ENCODE peak calls at places on chromosomes 5 and 9, in nine cellular contexts. H is heart left ventricle; L is naive thymus-derived CD8-positive, alpha-beta T cell; N is nucleus accumbens; G is dermis microvascular lymphatic vessel endothelial cell; U is stimulated activated CD8-positive, alpha-beta memory T cell treated with anti-CD3 and anti-CD28 coated beads, Interleukin-15, amount 100 ng/mL, for 24 hours; C is M059J; Q is HT-29; K is Caki2. P is an unnamed sample.

GRCh38 chr5:180115326-180116076 is 43.9 kb upstream of the RNF130 start:
- DNase-seq in K (no peak), H (no peak), N (no peak), U (no peak), L (no peak), Q (no peak), C (no peak), G (no peak), P (no peak)

GRCh38 chr9:20016611-20017010 is 227.8 kb upstream of the SLC24A2 start:
- DNase-seq in K (no peak), L (no peak), Q (no peak), C (no peak), H (no peak), G (no peak), N (no peak), U (no peak), P (no peak)

GRCh38 chr5:124744170-124744911 is 2.1 kb downstream of the ZNF608 start:
- DNase-seq in N (no peak), L (no peak), Q (peak; percentile 67), U (no peak), G (peak; percentile 44), K (peak; percentile 58), H (peak; percentile 63), C (peak; percentile 71), P (peak; percentile 77)

GRCh38 chr9:114798793-114799427 is 6.9 kb downstream of the TNFSF15 start:
- DNase-seq in G (no peak), C (no peak), N (no peak), K (no peak), Q (no peak), U (no peak), L (no peak), H (no peak), P (no peak)

GRCh38 chr5:149094996-149095395 is 32.1 kb upstream of the SH3TC2 start:
- DNase-seq in K (no peak), G (no peak), Q (no peak), U (no peak), C (peak; percentile 29), H (no peak), N (no peak), L (no peak), P (no peak)

GRCh38 chr5:123091258-123091987 is 2.4 kb downstream of the PRDM6 start:
- DNase-seq in Q (no peak), U (no peak), N (no peak), K (no peak), H (no peak), G (no peak), L (no peak), C (no peak), P (no peak)

GRCh38 chr5:65329266-65329665 is 152.5 kb downstream of the ADAMTS6 start:
- DNase-seq in L (no peak), G (peak; percentile 66), K (no peak), U (no peak), Q (no peak), N (no peak), C (no peak), H (no peak), P (no peak)

GRCh38 chr5:149627070-149627469 is 45.8 kb downstream of the ARHGEF37 start:
- DNase-seq in N (no peak), H (no peak), Q (no peak), L (no peak), K (no peak), U (no peak), G (no peak), C (no peak), P (no peak)

GRCh38 chr9:77131411-77131810 is 45.9 kb upstream of the VPS13A start:
- DNase-seq in K (no peak), N (no peak), G (no peak), Q (no peak), L (no peak), H (no peak), U (no peak), C (peak; percentile 4), P (no peak)

GRCh38 chr9:35629597-35629996 is 11.4 kb upstream of the CD72 start:
- DNase-seq in K (no peak), U (no peak), G (no peak), H (no peak), Q (no peak), C (no peak), N (no peak), L (no peak), P (no peak)

GRCh38 chr5:35009059-35009458 is 38.7 kb downstream of the AGXT2 start:
- DNase-seq in C (no peak), H (no peak), G (no peak), N (no peak), Q (no peak), L (no peak), K (no peak), U (no peak), P (no peak)

GRCh38 chr9:101398930-101399640 is 434 bp downstream of the ZNF189 start:
- DNase-seq in K (peak; percentile 9), Q (peak; percentile 20), U (no peak), H (no peak), C (peak; percentile 37), L (no peak), G (peak; percentile 2), N (no peak), P (no peak)

GRCh38 chr9:121650220-121651013 is 1.0 kb upstream of the DAB2IP start:
- DNase-seq in U (no peak), N (no peak), Q (peak; percentile 81), C (peak; percentile 35), G (peak; percentile 65), K (peak; percentile 48), H (peak; percentile 74), L (no peak), P (no peak)

GRCh38 chr5:171600736-171601265 is 181.4 kb downstream of the FGF18 start:
- DNase-seq in H (peak; percentile 23), K (no peak), L (no peak), G (peak; percentile 46), Q (no peak), U (no peak), C (no peak), N (no peak), P (no peak)

GRCh38 chr5:74575741-74576538 is 64.6 kb downstream of the ENC1 start:
- DNase-seq in K (peak; percentile 72), U (no peak), G (peak; percentile 92), C (peak; percentile 94), N (no peak), Q (peak; percentile 80), H (no peak), L (no peak), P (no peak)

GRCh38 chr5:98810206-98810605 is 36.7 kb downstream of the RGMB start:
- DNase-seq in L (no peak), N (no peak), K (no peak), Q (no peak), U (no peak), C (no peak), H (no peak), G (no peak), P (no peak)

GRCh38 chr5:139847790-139848507 is 52.3 kb downstream of the PSD2 start:
- DNase-seq in N (no peak), L (peak; percentile 76), K (no peak), H (peak; percentile 61), G (peak; percentile 71), Q (no peak), C (peak; percentile 33), U (peak; percentile 53), P (peak; percentile 60)

GRCh38 chr9:109961579-109961978 is 181.6 kb downstream of the PALM2AKAP2 start:
- DNase-seq in L (no peak), K (no peak), H (no peak), C (no peak), U (no peak), N (no peak), Q (no peak), G (peak; percentile 11), P (no peak)

GRCh38 chr9:77910216-77910615 is 121.4 kb downstream of the GNAQ start:
- DNase-seq in U (no peak), C (no peak), G (peak; percentile 60), L (no peak), H (no peak), N (no peak), Q (no peak), K (no peak), P (peak; percentile 73)

GRCh38 chr9:134245179-134245578 is 80.8 kb upstream of the RNU6ATAC start:
- DNase-seq in K (no peak), L (no peak), H (no peak), G (no peak), C (no peak), Q (no peak), U (no peak), N (no peak), P (no peak)

GRCh38 chr9:121652037-121652837 is 803 bp downstream of the DAB2IP start:
- DNase-seq in U (no peak), K (no peak), H (peak; percentile 79), C (no peak), N (no peak), G (peak; percentile 26), Q (peak; percentile 43), L (no peak), P (no peak)

GRCh38 chr5:11048760-11049159 is 287.7 kb upstream of the DAP start:
- DNase-seq in L (no peak), H (no peak), C (peak; percentile 7), G (no peak), Q (peak; percentile 22), N (no peak), U (no peak), K (no peak), P (no peak)

GRCh38 chr5:43563321-43563720 is 6.4 kb upstream of the PAIP1 start:
- DNase-seq in N (no peak), G (peak; percentile 39), U (no peak), L (no peak), H (no peak), Q (no peak), K (no peak), C (no peak), P (no peak)

GRCh38 chr5:34415559-34416198 is 240.4 kb upstream of the RAI14 start:
- DNase-seq in L (no peak), H (no peak), G (no peak), N (no peak), Q (no peak), K (no peak), U (no peak), C (peak; percentile 84), P (no peak)

GRCh38 chr5:133459474-133460155 is 152.7 kb downstream of the FSTL4 start:
- DNase-seq in H (no peak), Q (no peak), N (no peak), L (no peak), K (no peak), G (peak; percentile 75), C (no peak), U (no peak), P (no peak)

GRCh38 chr9:111937781-111938426 is 41.3 kb downstream of the UGCG start:
- DNase-seq in L (peak; percentile 35), C (peak; percentile 77), Q (no peak), N (no peak), G (peak; percentile 63), K (peak; percentile 54), U (no peak), H (peak; percentile 44), P (no peak)

GRCh38 chr9:77598510-77598909 is 49.6 kb downstream of the GNA14 start:
- DNase-seq in G (peak; percentile 90), L (no peak), N (no peak), K (no peak), Q (no peak), C (peak; percentile 18), H (peak; percentile 57), U (no peak), P (peak; percentile 42)

GRCh38 chr9:105359899-105360298 is 87.9 kb upstream of the FSD1L start:
- DNase-seq in L (no peak), C (peak; percentile 40), N (no peak), G (no peak), H (no peak), K (no peak), Q (no peak), U (no peak), P (no peak)

GRCh38 chr9:21060919-21061561 is 16.7 kb downstream of the IFNB1 start:
- DNase-seq in C (peak; percentile 15), G (no peak), L (no peak), U (no peak), H (no peak), Q (no peak), K (no peak), N (no peak), P (peak; percentile 14)

GRCh38 chr5:102582706-102583105 is 83.9 kb upstream of the SLCO6A1 start:
- DNase-seq in Q (no peak), K (no peak), H (no peak), L (no peak), G (no peak), U (no peak), C (no peak), N (no peak), P (no peak)

GRCh38 chr5:87116821-87117512 is 150.7 kb upstream of the RASA1 start:
- DNase-seq in K (no peak), U (no peak), N (no peak), H (no peak), Q (peak; percentile 59), C (peak; percentile 33), G (no peak), L (no peak), P (no peak)

P was measured in globus pallidus.